ENCODE peak calls at places on chromosomes 13 and 19, in four cellular contexts. C is stimulated activated naive CD8-positive, alpha-beta T cell treated with anti-CD3 and anti-CD28 coated beads, Interleukin-15, Interleukin-2, amounts not matched to agents 100 U/mL and 50 U/mL, for 24 hours; O is Ammon's horn; S is AG04450. T is an unnamed sample.

GRCh38 chr13:104831823-104832222 is 1703.6 kb downstream of the EFNB2 start:
- DNase-seq in C (no peak), O (no peak), S (no peak), T (no peak)

GRCh38 chr19:48287748-48288147 is 17.9 kb downstream of the ZNF114 start:
- DNase-seq in S (no peak), C (no peak), O (no peak), T (no peak)

GRCh38 chr13:40143559-40143958 is 488.1 kb downstream of the COG6 start:
- DNase-seq in C (no peak), S (no peak), O (no peak), T (no peak)

GRCh38 chr19:46542428-46543230 is 47.0 kb upstream of the PNMA8B start:
- DNase-seq in O (peak), S (peak), C (peak), T (peak)

GRCh38 chr13:45433381-45433790 is 15.2 kb upstream of the SLC25A30 start:
- DNase-seq in S (no peak), C (no peak), O (no peak), T (no peak)

GRCh38 chr19:3208317-3209207 is 15.9 kb upstream of the CELF5 start:
- DNase-seq in C (no peak), O (no peak), S (no peak), T (no peak)

GRCh38 chr13:107941345-107942029 is 273.8 kb downstream of the LIG4 start:
- DNase-seq in S (no peak), O (no peak), C (no peak), T (no peak)

GRCh38 chr13:66879971-66880370 is 350.2 kb downstream of the PCDH9 start:
- DNase-seq in S (no peak), O (peak), C (no peak), T (no peak)

GRCh38 chr19:41563847-41564514 is 12.0 kb upstream of the CEACAM21 start:
- DNase-seq in O (no peak), C (peak), S (no peak), T (no peak)

GRCh38 chr19:16376649-16377048 is 52.0 kb downstream of the KLF2 start:
- DNase-seq in C (peak), O (no peak), S (no peak), T (no peak)

GRCh38 chr19:5080030-5080644 is 111.2 kb downstream of the KDM4B start:
- DNase-seq in C (no peak), O (peak), S (no peak), T (no peak)

T was measured in amniotic epithelial cell.